ENCODE peak calls at places on chromosomes 1 and 21, in six cellular contexts. A, C, M, X, N and W are unnamed samples.

GRCh38 chr21:25024639-25025038 is 582.6 kb downstream of the MRPL39 start:
- DNase-seq in A (no peak), C (no peak), M (no peak), X (no peak), N (no peak), W (no peak)

GRCh38 chr1:97145321-97145956 is 423.9 kb downstream of the PTBP2 start:
- DNase-seq in A (no peak), C (peak), M (no peak), X (no peak), N (no peak), W (no peak)

GRCh38 chr1:34266127-34266951 is 89.6 kb downstream of the C1orf94 start:
- DNase-seq in A (no peak), C (no peak), M (no peak), X (no peak), N (no peak), W (no peak)

GRCh38 chr1:176795929-176796328 is 333.0 kb downstream of the PAPPA2 start:
- DNase-seq in A (no peak), C (no peak), M (no peak), X (no peak), N (no peak), W (no peak)

GRCh38 chr1:173329747-173330146 is 122.6 kb upstream of the TNFSF4 start:
- DNase-seq in A (no peak), C (peak), M (no peak), X (peak), N (peak), W (no peak)

GRCh38 chr1:56972971-56973370 is 7.2 kb upstream of the C8B start:
- DNase-seq in A (no peak), C (no peak), M (no peak), X (no peak), N (no peak), W (no peak)

GRCh38 chr1:146007048-146007784 is 10.8 kb upstream of the TXNIP start:
- DNase-seq in A (peak), C (peak), M (peak), X (peak), N (peak), W (peak)

GRCh38 chr1:153973478-153973877 is 4.0 kb downstream of the JTB start:
- DNase-seq in A (no peak), C (no peak), M (no peak), X (no peak), N (no peak), W (no peak)

GRCh38 chr1:201212056-201212455 is 21.4 kb downstream of the IGFN1 start:
- DNase-seq in A (no peak), C (no peak), M (no peak), X (no peak), N (no peak), W (no peak)

GRCh38 chr1:36653850-36654249 is 171.1 kb upstream of the CSF3R start:
- DNase-seq in A (no peak), C (peak), M (no peak), X (peak), N (peak), W (no peak)

GRCh38 chr1:29282924-29283803 is 46.8 kb downstream of the PTPRU start:
- DNase-seq in A (peak), C (peak), M (peak), X (peak), N (peak), W (peak)

GRCh38 chr21:43690346-43690745 is 28.6 kb upstream of the PDXK start:
- DNase-seq in A (no peak), C (no peak), M (no peak), X (no peak), N (no peak), W (no peak)

GRCh38 chr1:63746129-63746864 is 27.5 kb upstream of the ROR1 start:
- DNase-seq in A (no peak), C (peak), M (no peak), X (peak), N (peak), W (peak)

GRCh38 chr1:173295391-173295790 is 88.3 kb upstream of the TNFSF4 start:
- DNase-seq in A (no peak), C (peak), M (no peak), X (no peak), N (no peak), W (no peak)

GRCh38 chr1:12465126-12465525 is 152.9 kb downstream of the DHRS3 start:
- DNase-seq in A (no peak), C (no peak), M (no peak), X (no peak), N (no peak), W (no peak)

GRCh38 chr1:41507152-41507720 is 22.8 kb upstream of the EDN2 start:
- DNase-seq in A (no peak), C (no peak), M (no peak), X (no peak), N (no peak), W (no peak)

GRCh38 chr21:45383615-45384201 is 21.3 kb upstream of the COL18A1 start:
- DNase-seq in A (no peak), C (no peak), M (peak), X (no peak), N (no peak), W (no peak)
- TF ChIP-seq CTCF in A (no peak), C (no peak), M (no peak), X (no peak), N (no peak), W (no peak)

GRCh38 chr1:152783095-152783494 is 3.0 kb upstream of the LCE1E start:
- DNase-seq in A (no peak), C (no peak), M (no peak), X (no peak), N (no peak), W (no peak)

GRCh38 chr1:152786077-152786476 is at the start of gene LCE1E:
- DNase-seq in A (peak), C (no peak), M (no peak), X (no peak), N (no peak), W (no peak)
- TF ChIP-seq CTCF in A (no peak), C (no peak), M (no peak), X (no peak), N (no peak), W (no peak)

DNA sequence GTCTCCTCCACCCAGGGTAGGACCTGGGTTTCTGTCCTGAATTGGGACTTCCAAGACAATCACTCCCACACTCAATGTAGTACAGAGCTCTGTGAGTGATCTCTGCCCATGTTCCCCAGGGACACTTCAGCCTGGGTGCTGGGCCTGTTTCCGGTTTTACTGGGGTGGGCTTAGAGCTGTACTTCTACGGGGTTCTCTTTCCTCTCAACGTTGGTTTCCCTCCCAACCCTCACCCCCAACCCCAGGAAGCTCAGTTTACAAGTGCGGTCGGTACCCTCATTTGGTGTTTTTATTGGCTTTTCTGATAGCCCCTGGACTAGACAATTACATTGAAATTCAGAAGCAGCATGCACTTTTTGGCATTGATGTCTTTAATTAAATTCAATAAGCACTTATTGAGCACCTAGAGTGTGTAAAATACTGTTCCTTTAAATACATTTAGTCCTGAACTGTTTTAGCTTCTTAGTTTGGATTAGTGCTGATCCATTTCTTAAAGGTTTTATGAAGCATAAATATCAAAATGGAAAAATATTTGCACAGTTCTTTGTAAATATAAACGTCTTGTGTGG is 541 bp upstream of the XPR1 start:
- DNase-seq in A (peak), C (no peak), M (no peak), X (peak), N (no peak), W (no peak)
- TF ChIP-seq CTCF in A (no peak), C (no peak), M (peak), X (no peak), N (no peak), W (no peak)

GRCh38 chr1:39640861-39641260 is 1.4 kb upstream of the HEYL start:
- DNase-seq in A (no peak), C (no peak), M (no peak), X (no peak), N (no peak), W (no peak)
- TF ChIP-seq CTCF in A (no peak), C (no peak), M (no peak), X (no peak), N (no peak), W (no peak)

DNA sequence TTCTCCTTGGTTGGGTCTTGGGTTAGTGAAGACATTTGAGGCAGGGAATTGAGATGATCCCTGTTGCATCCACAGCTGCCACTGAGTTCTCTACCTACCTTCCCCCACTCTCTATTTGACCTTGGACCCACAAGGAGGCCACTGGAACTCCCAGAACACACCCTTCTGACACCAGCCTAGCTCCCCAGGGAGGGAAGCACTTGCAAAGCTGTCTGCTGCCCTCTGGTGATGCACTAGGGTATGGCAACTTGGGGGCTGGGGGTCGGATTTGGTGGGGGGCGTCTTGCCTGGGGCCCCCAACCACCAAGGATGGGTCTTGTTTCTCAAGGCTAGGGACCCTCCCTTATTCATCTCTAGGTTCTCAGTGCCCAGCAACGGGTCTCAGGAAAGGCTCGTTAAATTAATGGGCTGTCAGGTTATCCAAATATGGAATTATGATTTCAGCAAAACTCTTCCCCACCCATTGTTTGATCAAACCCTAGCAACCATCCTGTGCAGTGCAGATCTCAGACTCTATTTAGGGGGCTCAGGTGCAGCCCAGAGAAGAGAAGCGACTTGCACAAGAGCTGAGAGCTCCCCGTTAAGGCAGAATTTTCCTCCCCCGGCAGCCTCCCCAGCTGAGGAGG is 177.8 kb upstream of the KLHDC7A start:
- DNase-seq in A (peak), C (no peak), M (no peak), X (peak), N (no peak), W (peak)
- TF ChIP-seq CTCF in A (peak), C (no peak), M (no peak), X (peak), N (peak), W (peak)

DNA sequence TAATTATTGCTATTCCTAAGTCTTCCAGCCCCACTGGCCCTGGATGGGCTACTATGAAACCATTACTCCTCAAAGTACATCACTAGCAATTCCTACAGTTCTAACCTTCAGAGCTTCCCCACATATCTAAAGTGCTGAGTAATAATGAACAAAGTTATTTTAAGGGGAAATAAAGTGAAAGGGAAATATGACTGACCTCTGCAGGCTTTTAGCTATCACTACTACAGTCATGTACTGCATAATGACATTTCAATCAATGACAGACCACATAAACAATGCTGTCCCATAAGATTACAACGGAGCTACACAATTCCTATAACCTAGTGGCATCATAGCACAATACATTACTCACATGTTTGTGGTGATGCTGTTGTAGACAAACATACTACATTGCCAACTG is 32.5 kb upstream of the ASPM start:
- DNase-seq in A (no peak), C (peak), M (no peak), X (no peak), N (peak), W (no peak)
- TF ChIP-seq CTCF in A (no peak), C (peak), M (peak), X (no peak), N (peak), W (no peak)

DNA sequence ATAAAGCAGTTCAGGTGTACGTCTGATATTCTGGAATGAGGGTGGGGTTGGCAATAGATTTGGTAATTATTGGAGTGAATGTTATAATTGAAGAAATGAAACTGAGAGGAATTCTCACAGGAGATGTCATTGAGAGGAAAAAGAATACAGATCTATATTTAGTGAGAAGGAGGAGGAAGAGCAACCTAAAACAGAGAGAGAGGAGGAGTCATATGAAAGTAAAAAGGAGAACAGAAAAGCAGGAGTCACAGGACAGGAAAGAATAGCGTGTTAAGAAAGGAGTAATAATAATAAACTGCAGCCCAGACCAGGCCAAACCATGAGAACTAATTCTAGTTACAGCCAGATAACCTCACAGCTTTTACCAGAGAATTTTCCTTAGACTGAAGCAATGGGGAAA is 62.7 kb upstream of the MROH9 start:
- DNase-seq in A (peak), C (no peak), M (no peak), X (no peak), N (no peak), W (no peak)
- TF ChIP-seq CTCF in A (no peak), C (no peak), M (no peak), X (no peak), N (no peak), W (no peak)